ENCODE peak calls at places on chromosomes 5 and 9, in ten cellular contexts. E is right lobe of liver, C is thyroid gland, O is transverse colon, N is heart left ventricle, Q is suprapubic skin, H is uterus, L is A549, R is stomach, Y is GM12878. F is an unnamed sample.

GRCh38 chr5:68884893-68885292 is 208.9 kb upstream of the SLC30A5 start:
- DNase-seq in H (no peak), R (no peak), N (no peak), Y (no peak), Q (no peak), C (no peak), E (no peak), O (no peak), L (peak; percentile 31), F (no peak)

GRCh38 chr5:15587941-15588340 is 88.0 kb downstream of the FBXL7 start:
- DNase-seq in Y (no peak), N (no peak), C (no peak), E (no peak), H (no peak), Q (no peak), L (no peak), O (no peak), R (no peak), F (no peak)

GRCh38 chr5:43063731-43064171 is 23.6 kb upstream of the ANXA2R start:
- DNase-seq in N (no peak), R (no peak), L (peak; percentile 76), C (no peak), E (no peak), Y (no peak), O (no peak), H (no peak), Q (no peak), F (no peak)

GRCh38 chr5:122500245-122501086 is 188.4 kb downstream of the SNCAIP start:
- DNase-seq in N (peak; percentile 27), H (peak; percentile 35), Y (no peak), C (peak; percentile 41), O (no peak), L (peak; percentile 56), E (no peak), R (no peak), Q (no peak), F (no peak)

GRCh38 chr9:37948417-37948980 is 44.6 kb upstream of the SLC25A51 start:
- DNase-seq in Q (no peak), N (no peak), E (no peak), L (no peak), H (no peak), C (no peak), R (no peak), O (no peak), Y (no peak), F (no peak)

GRCh38 chr5:139461698-139462097 is 845 bp downstream of the ECSCR start:
- DNase-seq in C (no peak), Y (no peak), H (peak; percentile 48), N (no peak), L (no peak), E (no peak), O (no peak), Q (no peak), R (no peak), F (no peak)

GRCh38 chr9:98867434-98868168 is 60.1 kb downstream of the GALNT12 start:
- DNase-seq in L (peak; percentile 15), Y (no peak), C (peak; percentile 17), Q (peak; percentile 83), N (peak; percentile 87), O (peak; percentile 54), E (peak; percentile 54), R (peak; percentile 55), H (peak; percentile 89), F (peak; percentile 77)

GRCh38 chr5:174327317-174327864 is 281.9 kb downstream of the NSG2 start:
- DNase-seq in C (peak; percentile 35), N (peak; percentile 29), H (no peak), Y (no peak), L (peak; percentile 78), Q (no peak), E (no peak), R (peak; percentile 70), O (peak; percentile 48), F (no peak)

GRCh38 chr5:174252121-174252520 is 206.6 kb downstream of the NSG2 start:
- DNase-seq in Q (no peak), R (no peak), O (no peak), N (no peak), H (no peak), C (no peak), E (no peak), L (no peak), Y (no peak), F (no peak)

GRCh38 chr5:155655569-155655968 is 642.0 kb downstream of the KIF4B start:
- DNase-seq in Q (no peak), N (no peak), C (no peak), H (no peak), L (no peak), E (no peak), Y (no peak), R (no peak), O (no peak), F (no peak)

GRCh38 chr5:1119312-1119831 is 7.5 kb upstream of the SLC12A7 start:
- DNase-seq in R (peak; percentile 59), O (peak; percentile 74), E (peak; percentile 95), L (no peak), C (no peak), N (no peak), Y (no peak), H (no peak), Q (no peak), F (no peak)

GRCh38 chr9:84331119-84331791 is 9.3 kb downstream of the SLC28A3 start:
- DNase-seq in Y (no peak), R (no peak), Q (no peak), E (no peak), O (no peak), C (no peak), L (no peak), N (no peak), H (no peak), F (no peak)

GRCh38 chr9:126650830-126651341 is 37.2 kb downstream of the LMX1B start:
- DNase-seq in Q (no peak), R (no peak), L (no peak), N (no peak), H (no peak), E (no peak), C (no peak), Y (no peak), O (peak; percentile 52), F (no peak)

GRCh38 chr5:146290318-146290717 is 48.3 kb upstream of the POU4F3 start:
- DNase-seq in E (no peak), L (peak; percentile 5), Q (no peak), O (no peak), Y (no peak), N (no peak), R (no peak), H (no peak), C (no peak), F (no peak)

GRCh38 chr5:177494356-177495195 is 2.8 kb downstream of the PDLIM7 start:
- DNase-seq in N (peak; percentile 71), O (peak; percentile 51), R (peak; percentile 47), L (peak; percentile 82), Y (no peak), H (peak; percentile 93), E (no peak), Q (peak; percentile 84), C (peak; percentile 25), F (no peak)

GRCh38 chr5:34053133-34053532 is 10.1 kb upstream of the C1QTNF3 start:
- DNase-seq in O (no peak), N (no peak), R (no peak), Q (no peak), E (no peak), C (no peak), H (no peak), L (no peak), Y (no peak), F (no peak)

GRCh38 chr5:168422431-168422830 is 63.8 kb upstream of the RARS1 start:
- DNase-seq in Q (no peak), N (no peak), H (no peak), R (no peak), O (no peak), L (peak; percentile 41), Y (no peak), E (no peak), C (no peak), F (no peak)

DNA sequence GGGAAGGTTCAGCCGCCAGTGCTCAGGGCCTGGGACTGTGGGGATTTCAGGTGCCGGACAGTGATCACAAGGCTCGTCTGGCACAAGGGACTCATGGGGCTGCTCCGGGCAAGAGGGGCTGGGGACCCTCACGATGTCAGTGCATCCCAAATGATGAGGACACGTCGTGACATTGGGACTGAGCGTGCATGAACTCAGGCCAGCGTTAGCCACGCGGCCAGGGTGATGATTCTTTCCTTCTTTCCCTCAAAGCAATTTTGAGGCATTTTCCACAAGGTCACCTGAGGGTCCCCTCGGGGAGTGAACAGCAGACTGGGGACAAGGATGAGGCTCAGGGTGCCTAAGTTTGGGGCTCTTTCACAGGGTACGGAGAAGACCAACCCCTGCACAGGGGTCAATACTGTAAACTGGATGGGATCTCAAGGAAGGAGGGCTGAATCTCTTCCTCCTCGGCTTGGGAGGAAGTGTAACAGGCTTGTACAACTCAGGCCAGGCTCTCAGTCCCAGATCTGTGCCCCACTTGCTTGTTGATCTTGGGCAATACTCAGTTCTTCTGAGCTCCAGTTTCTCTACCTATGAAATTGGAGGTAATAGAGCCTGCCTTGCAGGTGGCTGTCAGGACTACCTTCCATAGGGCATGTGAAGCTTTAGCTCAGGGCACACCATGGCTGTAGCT is 78.5 kb downstream of the PRRT1B start:
- DNase-seq in N (no peak), C (no peak), R (no peak), O (no peak), E (no peak), L (no peak), Y (no peak), H (no peak), Q (no peak), F (no peak)
- TF ChIP-seq POLR2A in N (no peak), C (no peak), R (no peak), O (no peak), E (no peak), L (no peak), Y (no peak), H (no peak), Q (no peak), F (no peak)

DNA sequence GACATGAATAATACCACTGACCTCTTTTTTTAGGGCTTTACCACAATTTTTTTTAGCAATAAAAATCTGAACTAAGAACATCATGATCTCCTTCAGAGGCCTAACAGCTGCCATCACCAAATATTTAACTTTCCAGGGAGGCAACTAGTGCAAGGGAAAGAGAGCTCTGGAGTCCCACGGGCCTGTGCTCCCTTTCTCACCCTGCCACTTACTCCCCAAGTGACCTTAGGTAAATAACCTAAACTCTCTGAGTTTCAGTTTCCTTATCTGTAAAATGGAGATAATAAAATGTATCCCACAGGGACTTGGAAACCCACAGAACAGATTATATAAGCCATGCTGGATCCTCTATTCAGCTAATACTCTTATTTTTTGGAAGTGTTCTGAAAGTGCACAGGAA is 201.8 kb upstream of the ISL1 start:
- DNase-seq in Y (no peak), O (no peak), E (no peak), H (no peak), C (no peak), R (no peak), N (no peak), Q (no peak), L (no peak), F (no peak)
- TF ChIP-seq POLR2A in Y (no peak), O (no peak), E (no peak), H (no peak), C (no peak), R (no peak), N (no peak), Q (no peak), L (no peak), F (no peak)

GRCh38 chr5:96562614-96563013 is 99.6 kb upstream of the CAST start:
- DNase-seq in N (no peak), C (no peak), O (no peak), Q (no peak), L (no peak), Y (no peak), H (no peak), E (no peak), R (no peak), F (no peak)
- TF ChIP-seq POLR2A in N (no peak), C (no peak), O (no peak), Q (no peak), L (no peak), Y (no peak), H (no peak), E (no peak), R (no peak), F (no peak)

GRCh38 chr5:111754190-111754589 is 2.8 kb downstream of the NREP start:
- DNase-seq in H (no peak), R (no peak), N (no peak), L (no peak), Y (no peak), C (no peak), O (no peak), E (no peak), Q (no peak), F (no peak)
- TF ChIP-seq POLR2A in H (no peak), R (no peak), N (no peak), L (no peak), Y (no peak), C (no peak), O (no peak), E (no peak), Q (no peak), F (no peak)

F was measured in lower leg skin.